ENCODE peak calls at places on chromosomes 16 and 17, in five cellular contexts. A, Q, Y, C and L are unnamed samples.

GRCh38 chr17:44217738-44218343 is 1.6 kb downstream of the UBTF start:
- DNase-seq in A (no peak), Q (no peak), Y (peak), C (peak), L (no peak)

GRCh38 chr16:73315645-73316044 is 267.7 kb upstream of the ZFHX3 start:
- DNase-seq in A (no peak), Q (no peak), Y (no peak), C (no peak), L (no peak)

GRCh38 chr16:57257455-57258070 is 12.5 kb downstream of the ARL2BP start:
- DNase-seq in A (no peak), Q (no peak), Y (no peak), C (no peak), L (no peak)

GRCh38 chr16:48500981-48501380 is 109.0 kb downstream of the N4BP1 start:
- DNase-seq in A (no peak), Q (no peak), Y (no peak), C (no peak), L (no peak)

GRCh38 chr16:3444032-3444388 is 530 bp downstream of the NAA60 start:
- DNase-seq in A (peak), Q (no peak), Y (peak), C (no peak), L (no peak)

GRCh38 chr16:51875834-51876725 is 670.9 kb downstream of the TOX3 start:
- DNase-seq in A (no peak), Q (no peak), Y (no peak), C (no peak), L (no peak)

GRCh38 chr16:31149332-31149731 is 534 bp downstream of the PRSS36 start:
- DNase-seq in A (no peak), Q (no peak), Y (peak), C (no peak), L (no peak)

GRCh38 chr16:87042551-87043272 is 274.5 kb downstream of the C16orf95 start:
- DNase-seq in A (no peak), Q (no peak), Y (no peak), C (no peak), L (no peak)

GRCh38 chr17:57858838-57859237 is 9.0 kb upstream of the MRPS23 start:
- DNase-seq in A (no peak), Q (no peak), Y (no peak), C (no peak), L (no peak)

GRCh38 chr17:28911411-28912045 is 8.6 kb upstream of the DHRS13 start:
- DNase-seq in A (no peak), Q (no peak), Y (no peak), C (peak), L (peak)
- H3K4me3 ChIP-seq in A (no peak), Q (no peak), Y (no peak), C (no peak), L (no peak)

DNA sequence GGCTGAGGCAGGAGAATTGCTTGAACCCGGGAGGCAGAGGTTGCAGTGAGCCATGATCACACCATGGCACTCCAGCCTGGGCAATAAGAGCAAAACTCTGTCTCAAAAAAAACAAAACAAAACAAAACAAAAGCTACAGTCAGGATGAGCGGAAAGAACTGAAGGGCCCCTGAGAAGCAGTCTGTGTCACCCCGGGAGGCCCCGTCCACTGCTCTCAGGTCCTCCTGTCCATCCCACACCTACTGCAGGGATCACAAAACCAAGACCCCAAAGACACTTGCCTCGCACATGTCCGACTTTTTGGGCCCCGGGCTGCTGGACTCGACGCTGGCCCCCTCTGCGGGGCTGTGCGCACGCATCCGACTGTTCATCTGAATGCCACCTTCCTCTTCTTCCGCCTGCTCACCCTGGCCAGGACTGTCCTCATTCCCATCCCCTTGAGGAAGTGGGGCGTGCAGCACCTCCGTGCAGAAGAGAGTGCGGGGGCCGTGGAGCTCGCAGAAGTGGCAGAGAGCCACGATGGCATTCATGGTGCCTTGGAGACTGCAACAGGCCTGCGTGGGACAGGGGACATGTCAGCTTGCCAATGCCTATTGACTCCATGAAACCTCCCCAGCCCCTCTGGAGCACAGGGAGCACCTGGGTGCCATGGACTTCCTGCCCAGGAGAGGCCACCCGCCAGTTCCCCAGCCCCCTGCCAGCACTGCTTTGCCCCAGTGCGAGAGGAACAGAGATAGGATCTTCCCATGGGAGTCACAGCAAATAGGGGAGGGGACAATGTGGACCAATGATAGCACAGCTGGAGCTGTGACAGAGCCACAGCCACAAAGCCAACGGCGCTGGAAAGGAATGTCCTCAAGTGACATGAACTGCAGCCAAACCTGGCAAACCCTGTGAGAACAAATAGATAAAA is 9.1 kb downstream of the FLCN start:
- DNase-seq in A (no peak), Q (peak), Y (no peak), C (no peak), L (no peak)
- H3K27ac ChIP-seq in A (no peak), Q (peak), Y (no peak), C (no peak), L (peak)

GRCh38 chr16:68792465-68793324 is 50.6 kb upstream of the TANGO6 start:
- DNase-seq in A (peak), Q (no peak), Y (peak), C (no peak), L (no peak)

GRCh38 chr16:68786685-68787418 is 49.8 kb downstream of the CDH1 start:
- DNase-seq in A (peak), Q (no peak), Y (peak), C (no peak), L (no peak)

GRCh38 chr16:68785715-68786114 is 48.6 kb downstream of the CDH1 start:
- DNase-seq in A (no peak), Q (no peak), Y (no peak), C (no peak), L (no peak)

GRCh38 chr16:68790944-68791343 is 52.4 kb upstream of the TANGO6 start:
- DNase-seq in A (no peak), Q (no peak), Y (no peak), C (no peak), L (no peak)

GRCh38 chr16:68790130-68790761 is 53.1 kb upstream of the TANGO6 start:
- DNase-seq in A (peak), Q (no peak), Y (peak), C (no peak), L (no peak)
- H3K4me3 ChIP-seq in A (peak), Q (no peak), Y (no peak), C (no peak), L (no peak)

GRCh38 chr16:67855789-67856188 is 8.3 kb upstream of the CENPT start:
- DNase-seq in A (no peak), Q (no peak), Y (no peak), C (no peak), L (no peak)
- H3K27ac ChIP-seq in A (peak), Q (peak), Y (no peak), C (no peak), L (peak)

DNA sequence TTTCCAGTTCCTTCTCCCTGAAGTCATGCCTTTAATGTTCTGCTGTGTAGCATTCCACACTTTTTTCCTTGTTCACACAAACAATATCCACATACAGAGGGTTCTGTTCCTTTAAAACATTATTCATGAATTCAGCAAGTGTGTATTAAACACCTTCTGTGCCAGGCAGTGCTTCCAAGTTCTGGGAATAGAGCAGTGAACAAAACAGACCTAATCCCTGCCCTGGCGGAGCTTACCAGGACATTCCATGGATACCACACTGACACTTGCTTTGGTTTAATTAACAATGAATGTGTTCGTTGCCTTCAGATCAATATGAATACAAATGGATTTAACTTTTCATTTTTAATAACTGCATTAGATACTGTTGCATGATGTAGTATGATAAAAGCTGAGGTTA is 57.9 kb upstream of the CLEC19A start:
- DNase-seq in A (no peak), Q (no peak), Y (no peak), C (no peak), L (no peak)
- H3K4me3 ChIP-seq in A (no peak), Q (no peak), Y (no peak), C (no peak), L (no peak)

DNA sequence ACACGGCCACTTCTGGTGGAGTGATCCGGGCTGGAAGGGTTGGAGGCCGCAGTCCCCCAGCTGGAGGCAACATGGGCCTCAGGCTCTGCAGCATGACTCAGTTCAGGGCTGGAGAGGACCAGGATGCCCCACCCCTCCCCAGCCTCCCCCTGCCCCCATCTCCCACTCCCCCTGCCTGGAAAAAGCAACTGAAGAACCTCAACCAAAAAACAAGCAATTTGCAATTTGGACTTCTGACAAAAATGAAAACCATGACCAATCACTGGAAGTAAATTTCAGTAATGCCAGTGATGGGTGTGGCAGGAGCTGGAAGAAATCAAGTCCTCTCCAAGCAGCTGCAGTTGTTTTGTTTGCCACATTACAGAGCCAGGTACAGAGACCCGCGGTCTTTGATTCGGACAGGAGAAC is 6.6 kb upstream of the MIF4GD start:
- DNase-seq in A (no peak), Q (no peak), Y (no peak), C (no peak), L (no peak)
- H3K27ac ChIP-seq in A (no peak), Q (no peak), Y (no peak), C (no peak), L (no peak)

GRCh38 chr17:4710693-4711634 is 532 bp downstream of the ARRB2 start:
- DNase-seq in A (no peak), Q (no peak), Y (peak), C (no peak), L (peak)
- H3K4me3 ChIP-seq in A (peak), Q (peak), Y (peak), C (peak), L (peak)

DNA sequence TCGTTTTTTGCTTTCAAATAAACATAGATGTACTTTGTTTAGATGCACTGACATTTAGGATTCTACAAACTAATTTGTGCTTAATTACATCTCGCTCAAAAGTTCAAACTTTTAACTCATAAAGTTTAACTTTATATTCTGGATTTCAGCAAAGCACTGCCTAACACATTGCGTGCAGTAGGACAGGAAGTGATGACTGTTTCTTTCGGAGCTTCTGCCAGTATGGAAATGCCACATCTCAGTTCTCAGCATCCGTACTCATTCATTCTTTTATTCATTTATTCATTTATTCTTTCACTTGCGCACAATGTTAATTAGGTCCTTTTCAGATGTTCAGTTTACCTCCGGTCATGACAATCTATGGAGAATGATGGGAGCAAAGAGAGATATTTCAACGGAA is 143.7 kb downstream of the KCNJ2 start:
- DNase-seq in A (no peak), Q (no peak), Y (no peak), C (no peak), L (no peak)
- H3K27ac ChIP-seq in A (no peak), Q (no peak), Y (no peak), C (no peak), L (no peak)

GRCh38 chr16:68233085-68233834 is 2.7 kb downstream of the ESRP2 start:
- DNase-seq in A (no peak), Q (no peak), Y (no peak), C (no peak), L (no peak)

GRCh38 chr16:68235105-68235881 is 634 bp downstream of the ESRP2 start:
- DNase-seq in A (peak), Q (no peak), Y (peak), C (no peak), L (peak)

GRCh38 chr16:68232335-68232734 is 3.6 kb downstream of the ESRP2 start:
- DNase-seq in A (no peak), Q (no peak), Y (no peak), C (no peak), L (no peak)

GRCh38 chr16:68234188-68235104 is 1.5 kb downstream of the ESRP2 start:
- DNase-seq in A (peak), Q (no peak), Y (peak), C (no peak), L (no peak)

DNA sequence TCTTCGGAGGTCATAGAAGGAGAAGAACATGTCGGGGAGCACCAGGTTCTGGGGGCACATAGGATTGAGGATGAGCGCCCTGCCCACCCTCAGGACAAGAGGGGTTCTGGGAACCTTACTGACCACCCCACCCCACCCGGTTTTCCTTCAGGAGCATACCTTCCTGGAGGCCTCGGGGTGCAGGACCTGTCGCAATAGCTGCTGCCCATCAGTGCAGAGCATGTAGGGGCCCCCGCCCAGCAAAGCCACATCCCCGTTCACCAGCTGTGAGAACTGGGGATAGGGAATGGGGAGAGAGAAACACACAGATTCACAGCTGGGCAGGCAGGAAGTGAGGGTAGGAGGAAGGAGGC is 2.1 kb downstream of the ESRP2 start:
- DNase-seq in A (no peak), Q (no peak), Y (no peak), C (no peak), L (no peak)
- H3K4me3 ChIP-seq in A (no peak), Q (no peak), Y (peak), C (no peak), L (no peak)

GRCh38 chr16:75272097-75272548 is 20.7 kb upstream of the BCAR1 start:
- DNase-seq in A (peak), Q (no peak), Y (no peak), C (no peak), L (no peak)
- H3K27ac ChIP-seq in A (no peak), Q (peak), Y (no peak), C (no peak), L (no peak)